ENCODE peak calls at places on chromosomes 5 and 9, in nine cellular contexts. J, G, T, S, U, N, Y, W and E are unnamed samples.

GRCh38 chr5:124741711-124742496 is 4.5 kb downstream of the ZNF608 start:
- DNase-seq in J (no peak), G (no peak), T (no peak), S (peak), U (peak), N (no peak), Y (no peak), W (no peak), E (no peak)

GRCh38 chr9:33884856-33885701 is 68.1 kb downstream of the UBE2R2 start:
- DNase-seq in J (peak), G (no peak), T (no peak), S (no peak), U (no peak), N (peak), Y (no peak), W (no peak), E (no peak)

GRCh38 chr9:98992885-98993569 is 49.3 kb downstream of the COL15A1 start:
- DNase-seq in J (no peak), G (no peak), T (peak), S (no peak), U (no peak), N (no peak), Y (no peak), W (no peak), E (no peak)

GRCh38 chr5:77064040-77064439 is 23.0 kb downstream of the ZBED3 start:
- DNase-seq in J (no peak), G (no peak), T (no peak), S (no peak), U (no peak), N (no peak), Y (no peak), W (no peak), E (no peak)

GRCh38 chr5:159849437-159850191 is 66.7 kb upstream of the ADRA1B start:
- DNase-seq in J (no peak), G (no peak), T (no peak), S (no peak), U (peak), N (no peak), Y (no peak), W (no peak), E (no peak)

GRCh38 chr5:134638760-134639201 is 6.2 kb upstream of the SAR1B start:
- DNase-seq in J (no peak), G (no peak), T (no peak), S (peak), U (no peak), N (no peak), Y (no peak), W (no peak), E (no peak)

GRCh38 chr5:177498013-177498847 is 826 bp upstream of the PDLIM7 start:
- DNase-seq in J (no peak), G (no peak), T (no peak), S (no peak), U (no peak), N (no peak), Y (peak), W (no peak), E (no peak)

GRCh38 chr5:134835623-134836022 is 10.1 kb upstream of the C5orf24 start:
- DNase-seq in J (no peak), G (no peak), T (no peak), S (no peak), U (no peak), N (no peak), Y (no peak), W (no peak), E (no peak)

GRCh38 chr5:83922699-83923098 is 202.0 kb upstream of the HAPLN1 start:
- DNase-seq in J (no peak), G (no peak), T (no peak), S (no peak), U (no peak), N (no peak), Y (no peak), W (no peak), E (no peak)

GRCh38 chr9:14326264-14326826 is 12.4 kb upstream of the NFIB start:
- DNase-seq in J (no peak), G (no peak), T (no peak), S (no peak), U (no peak), N (no peak), Y (no peak), W (no peak), E (no peak)

GRCh38 chr5:176985516-176985915 is 21.1 kb downstream of the UIMC1 start:
- DNase-seq in J (no peak), G (no peak), T (no peak), S (no peak), U (no peak), N (no peak), Y (no peak), W (no peak), E (no peak)

GRCh38 chr9:134869554-134870310 is 10.9 kb upstream of the FCN2 start:
- DNase-seq in J (no peak), G (no peak), T (peak), S (no peak), U (no peak), N (no peak), Y (no peak), W (no peak), E (no peak)

GRCh38 chr9:82621446-82621845 is 441.5 kb downstream of the RASEF start:
- DNase-seq in J (no peak), G (no peak), T (no peak), S (no peak), U (peak), N (no peak), Y (no peak), W (no peak), E (no peak)

GRCh38 chr5:16552666-16553343 is 64.0 kb downstream of the RETREG1 start:
- DNase-seq in J (peak), G (peak), T (peak), S (peak), U (peak), N (peak), Y (no peak), W (peak), E (peak)

GRCh38 chr5:176725521-176725920 is 78.2 kb downstream of the TSPAN17 start:
- DNase-seq in J (no peak), G (no peak), T (no peak), S (no peak), U (no peak), N (no peak), Y (no peak), W (no peak), E (no peak)

GRCh38 chr5:77379558-77380061 is 112.5 kb downstream of the WDR41 start:
- DNase-seq in J (no peak), G (no peak), T (no peak), S (no peak), U (no peak), N (no peak), Y (no peak), W (no peak), E (no peak)

GRCh38 chr5:133222040-133222439 is 170.2 kb downstream of the HSPA4 start:
- DNase-seq in J (no peak), G (no peak), T (no peak), S (no peak), U (no peak), N (no peak), Y (no peak), W (no peak), E (no peak)

GRCh38 chr9:113578279-113578865 is 114.8 kb downstream of the RGS3 start:
- DNase-seq in J (no peak), G (no peak), T (no peak), S (no peak), U (no peak), N (no peak), Y (no peak), W (no peak), E (no peak)

GRCh38 chr9:117414220-117414905 is 494 bp downstream of the ASTN2 start:
- DNase-seq in J (no peak), G (no peak), T (peak), S (no peak), U (peak), N (no peak), Y (no peak), W (no peak), E (peak)

GRCh38 chr9:19200234-19200633 is 30.3 kb upstream of the DENND4C start:
- DNase-seq in J (no peak), G (no peak), T (no peak), S (no peak), U (no peak), N (no peak), Y (no peak), W (no peak), E (no peak)

GRCh38 chr5:127409236-127409921 is 108.1 kb upstream of the PRRC1 start:
- DNase-seq in J (no peak), G (no peak), T (no peak), S (no peak), U (no peak), N (no peak), Y (no peak), W (no peak), E (peak)

GRCh38 chr5:31537856-31538255 is 5.8 kb downstream of the C5orf22 start:
- DNase-seq in J (no peak), G (no peak), T (no peak), S (no peak), U (no peak), N (no peak), Y (no peak), W (no peak), E (no peak)

GRCh38 chr9:79638806-79639205 is 67.0 kb downstream of the TLE4 start:
- DNase-seq in J (no peak), G (no peak), T (no peak), S (no peak), U (no peak), N (no peak), Y (no peak), W (no peak), E (no peak)

GRCh38 chr9:131019387-131020239 is 10.6 kb downstream of the LAMC3 start:
- DNase-seq in J (no peak), G (no peak), T (no peak), S (no peak), U (no peak), N (no peak), Y (no peak), W (no peak), E (no peak)

GRCh38 chr9:27888661-27889295 is 315.5 kb upstream of the C9orf72 start:
- DNase-seq in J (no peak), G (no peak), T (peak), S (peak), U (peak), N (no peak), Y (no peak), W (no peak), E (no peak)

DNA sequence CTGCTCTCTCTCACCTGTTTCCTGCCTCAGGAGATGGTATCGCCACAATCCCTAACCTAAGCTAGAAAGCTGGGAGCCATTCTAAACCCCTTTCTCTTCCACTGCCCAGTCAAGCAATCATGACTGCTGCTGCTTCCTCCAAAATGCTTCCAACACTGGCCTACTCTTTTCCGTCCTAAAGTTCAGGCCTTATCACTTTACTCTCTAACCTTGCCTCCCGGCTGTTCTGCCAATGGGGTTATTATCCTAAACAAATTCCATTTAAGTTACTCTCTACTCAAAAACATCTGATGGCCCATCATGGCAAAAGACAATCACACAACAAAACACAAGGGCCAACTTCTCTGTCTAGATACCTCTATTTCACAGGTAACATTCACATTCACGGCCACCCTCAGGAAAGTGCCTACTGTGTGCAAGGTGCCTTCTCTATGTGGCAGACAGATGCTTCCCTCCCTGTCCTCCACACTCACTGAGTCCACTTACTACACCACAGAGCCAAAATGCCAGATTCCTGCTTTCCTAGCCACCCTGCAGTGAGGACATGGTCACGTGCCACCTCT is 168.0 kb downstream of the CDK5RAP2 start:
- DNase-seq in J (no peak), G (no peak), T (no peak), S (no peak), U (no peak), N (no peak), Y (no peak), W (no peak), E (no peak)
- H3K27ac ChIP-seq in J (peak), G (no peak), T (peak), S (no peak), U (no peak), N (peak), Y (no peak), W (no peak), E (no peak)

DNA sequence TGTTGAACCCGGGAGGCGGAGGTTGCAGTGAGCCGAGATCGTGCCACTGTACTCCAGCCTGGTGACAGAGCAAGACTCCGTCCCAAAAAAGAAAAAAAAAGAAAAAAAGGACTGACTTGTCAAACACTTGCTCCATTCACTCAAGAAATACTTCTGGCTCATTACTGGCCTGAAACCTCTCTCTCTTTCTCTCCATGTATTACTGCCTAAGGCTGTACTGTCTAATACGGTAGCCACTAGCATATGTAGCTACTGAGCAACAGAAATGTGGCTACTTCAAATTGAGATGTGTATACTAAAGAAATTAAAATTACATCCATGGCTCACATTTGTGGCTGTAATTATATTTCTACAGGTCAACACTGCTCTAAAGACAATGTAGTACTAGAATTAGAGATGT is 39.2 kb downstream of the GLIS3 start:
- DNase-seq in J (no peak), G (no peak), T (no peak), S (no peak), U (no peak), N (no peak), Y (no peak), W (no peak), E (no peak)
- H3K27ac ChIP-seq in J (no peak), G (no peak), T (no peak), S (no peak), U (no peak), N (no peak), Y (no peak), W (no peak), E (no peak)

GRCh38 chr9:77882294-77882693 is 149.3 kb downstream of the GNAQ start:
- DNase-seq in J (no peak), G (no peak), T (no peak), S (no peak), U (no peak), N (no peak), Y (no peak), W (no peak), E (no peak)

GRCh38 chr9:77879344-77880089 is 152.1 kb downstream of the GNAQ start:
- DNase-seq in J (no peak), G (no peak), T (no peak), S (peak), U (peak), N (no peak), Y (no peak), W (no peak), E (no peak)

GRCh38 chr9:77883846-77884771 is 147.5 kb downstream of the GNAQ start:
- DNase-seq in J (no peak), G (no peak), T (no peak), S (no peak), U (peak), N (no peak), Y (no peak), W (no peak), E (no peak)

GRCh38 chr9:77883133-77883532 is 148.5 kb downstream of the GNAQ start:
- DNase-seq in J (no peak), G (no peak), T (no peak), S (no peak), U (no peak), N (no peak), Y (no peak), W (no peak), E (no peak)

GRCh38 chr9:77881111-77881510 is 150.5 kb downstream of the GNAQ start:
- DNase-seq in J (no peak), G (no peak), T (no peak), S (no peak), U (no peak), N (no peak), Y (no peak), W (no peak), E (no peak)
- H3K27ac ChIP-seq in J (no peak), G (no peak), T (no peak), S (no peak), U (no peak), N (no peak), Y (no peak), W (no peak), E (no peak)

GRCh38 chr5:116524966-116525365 is 49.7 kb downstream of the SEMA6A start:
- DNase-seq in J (no peak), G (no peak), T (no peak), S (peak), U (no peak), N (no peak), Y (no peak), W (no peak), E (no peak)

GRCh38 chr5:116525680-116526079 is 48.9 kb downstream of the SEMA6A start:
- DNase-seq in J (no peak), G (no peak), T (no peak), S (peak), U (no peak), N (no peak), Y (no peak), W (no peak), E (no peak)

GRCh38 chr5:116522737-116523136 is 51.9 kb downstream of the SEMA6A start:
- DNase-seq in J (no peak), G (no peak), T (no peak), S (no peak), U (no peak), N (no peak), Y (no peak), W (no peak), E (no peak)

GRCh38 chr5:116524051-116524450 is 50.6 kb downstream of the SEMA6A start:
- DNase-seq in J (no peak), G (no peak), T (no peak), S (no peak), U (no peak), N (no peak), Y (no peak), W (no peak), E (no peak)

GRCh38 chr5:116524505-116524904 is 50.1 kb downstream of the SEMA6A start:
- DNase-seq in J (no peak), G (no peak), T (no peak), S (no peak), U (no peak), N (no peak), Y (no peak), W (no peak), E (no peak)
- H3K27ac ChIP-seq in J (no peak), G (no peak), T (no peak), S (no peak), U (no peak), N (no peak), Y (no peak), W (no peak), E (no peak)

GRCh38 chr5:111266491-111266890 is 42.3 kb downstream of the CAMK4 start:
- DNase-seq in J (no peak), G (no peak), T (no peak), S (no peak), U (peak), N (no peak), Y (no peak), W (no peak), E (no peak)
- H3K27ac ChIP-seq in J (no peak), G (no peak), T (no peak), S (no peak), U (no peak), N (no peak), Y (no peak), W (no peak), E (no peak)

GRCh38 chr5:103114440-103114839 is 5.5 kb downstream of the GIN1 start:
- DNase-seq in J (no peak), G (no peak), T (no peak), S (no peak), U (no peak), N (no peak), Y (no peak), W (no peak), E (no peak)
- H3K27ac ChIP-seq in J (no peak), G (no peak), T (no peak), S (no peak), U (no peak), N (no peak), Y (no peak), W (no peak), E (no peak)

DNA sequence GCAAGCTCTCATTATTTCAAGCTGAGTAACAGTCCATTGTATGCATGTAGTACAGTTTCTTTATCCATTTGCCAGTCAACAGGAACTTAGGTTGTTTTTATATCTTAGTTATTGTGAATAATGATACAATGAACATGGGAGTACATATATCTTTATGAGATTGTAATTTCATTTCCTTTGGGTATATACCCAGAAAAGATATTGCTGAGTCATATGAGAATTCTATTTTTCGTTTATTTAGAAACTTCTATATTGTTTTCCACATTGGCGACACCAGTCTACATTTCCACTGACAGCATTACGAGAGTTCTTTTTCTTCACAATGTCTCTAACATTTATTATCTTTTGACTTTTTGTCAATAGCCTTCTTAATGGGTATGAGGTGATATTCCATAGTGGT is 477.8 kb upstream of the PAPPA start:
- DNase-seq in J (no peak), G (no peak), T (no peak), S (no peak), U (no peak), N (no peak), Y (no peak), W (no peak), E (no peak)
- H3K27ac ChIP-seq in J (no peak), G (no peak), T (no peak), S (no peak), U (no peak), N (no peak), Y (no peak), W (no peak), E (no peak)

GRCh38 chr5:142872217-142872616 is 102.0 kb downstream of the ARHGAP26 start:
- DNase-seq in J (no peak), G (no peak), T (no peak), S (no peak), U (no peak), N (no peak), Y (no peak), W (no peak), E (no peak)
- H3K27ac ChIP-seq in J (peak), G (peak), T (no peak), S (peak), U (peak), N (no peak), Y (no peak), W (no peak), E (peak)

GRCh38 chr5:33806736-33807442 is 84.9 kb downstream of the ADAMTS12 start:
- DNase-seq in J (no peak), G (no peak), T (no peak), S (peak), U (peak), N (no peak), Y (no peak), W (no peak), E (no peak)
- H3K27ac ChIP-seq in J (peak), G (no peak), T (no peak), S (no peak), U (no peak), N (no peak), Y (no peak), W (no peak), E (no peak)